ENCODE peak calls at places on chromosomes 5 and 9, in five cellular contexts. K is fibroblast of lung, L is psoas muscle, V is lung, E is HCT116. X is an unnamed sample.

GRCh38 chr9:114829686-114830085 is 23.8 kb upstream of the TNFSF15 start:
- DNase-seq in L (no peak), E (no peak), K (no peak), V (no peak), X (no peak)

GRCh38 chr5:69295088-69295754 is 37.4 kb downstream of the CCDC125 start:
- DNase-seq in K (peak; percentile 29), E (no peak), V (no peak), L (no peak), X (no peak)

GRCh38 chr5:172283020-172283861 is at the start of gene UBTD2:
- DNase-seq in L (peak; percentile 85), E (no peak), K (peak; percentile 76), V (peak; percentile 83), X (peak; percentile 74)

GRCh38 chr9:100602302-100602930 is 24.5 kb downstream of the CAVIN4 start:
- DNase-seq in L (no peak), E (peak; percentile 71), V (no peak), K (peak; percentile 59), X (no peak)

GRCh38 chr5:172188033-172188892 is at the start of gene STK10:
- DNase-seq in V (peak; percentile 91), E (peak; percentile 75), L (peak; percentile 93), K (peak; percentile 91), X (peak; percentile 85)

GRCh38 chr5:72387985-72388384 is 67.8 kb downstream of the PTCD2 start:
- DNase-seq in L (no peak), E (no peak), V (no peak), K (peak; percentile 69), X (no peak)

GRCh38 chr5:73126381-73126780 is 6.0 kb downstream of the TMEM171 start:
- DNase-seq in L (no peak), E (no peak), K (no peak), V (no peak), X (no peak)

GRCh38 chr5:96904054-96904931 is 28.0 kb downstream of the ERAP2 start:
- DNase-seq in K (peak; percentile 36), L (no peak), V (no peak), E (no peak), X (no peak)

GRCh38 chr5:9350301-9350797 is 195.5 kb downstream of the SEMA5A start:
- DNase-seq in K (no peak), L (no peak), V (no peak), E (no peak), X (no peak)

GRCh38 chr9:35891649-35892048 is 14.4 kb upstream of the HRCT1 start:
- DNase-seq in V (no peak), L (no peak), K (no peak), E (no peak), X (no peak)

GRCh38 chr5:12883395-12883794 is 979.1 kb upstream of the CTNND2 start:
- DNase-seq in K (no peak), V (no peak), E (no peak), L (no peak), X (no peak)

GRCh38 chr9:459491-460444 is 245.1 kb downstream of the DOCK8 start:
- DNase-seq in L (no peak), E (no peak), K (no peak), V (no peak), X (no peak)

GRCh38 chr9:109349431-109349846 is 28.6 kb upstream of the EPB41L4B start:
- DNase-seq in E (no peak), L (no peak), K (peak; percentile 89), V (no peak), X (no peak)

GRCh38 chr5:126594077-126594476 is 942 bp downstream of the ALDH7A1 start:
- DNase-seq in V (no peak), E (no peak), L (no peak), K (peak; percentile 20), X (no peak)

GRCh38 chr5:56299212-56299611 is 66.1 kb upstream of the ANKRD55 start:
- DNase-seq in V (no peak), K (no peak), E (no peak), L (no peak), X (no peak)

GRCh38 chr9:109972026-109973005 is 192.3 kb downstream of the PALM2AKAP2 start:
- DNase-seq in E (no peak), K (no peak), V (no peak), L (no peak), X (no peak)

GRCh38 chr5:95191330-95191729 is 93.6 kb downstream of the MCTP1 start:
- DNase-seq in K (no peak), E (no peak), V (no peak), L (no peak), X (no peak)

GRCh38 chr5:95812100-95812472 is 10.4 kb downstream of the GLRX start:
- DNase-seq in V (no peak), E (no peak), K (peak; percentile 85), L (peak; percentile 34), X (no peak)

GRCh38 chr5:115977988-115978387 is 15.7 kb downstream of the LVRN start:
- DNase-seq in K (peak; percentile 86), E (no peak), L (no peak), V (no peak), X (no peak)

GRCh38 chr5:140764177-140765020 is 21.5 kb upstream of the PCDHA1 start:
- DNase-seq in V (no peak), E (no peak), L (no peak), K (peak; percentile 3), X (no peak)

GRCh38 chr5:140767444-140767843 is 18.5 kb upstream of the PCDHA1 start:
- DNase-seq in V (no peak), L (no peak), E (no peak), K (no peak), X (no peak)
- H3K9me3 ChIP-seq in V (peaks cover 38% of the 10 kb centered on the region), L (peaks cover 83% of the 10 kb centered on the region), E (peaks cover 51% of the 10 kb centered on the region), K (no peaks in the 10 kb centered on the region), X (peaks cover 37% of the 10 kb centered on the region)

DNA sequence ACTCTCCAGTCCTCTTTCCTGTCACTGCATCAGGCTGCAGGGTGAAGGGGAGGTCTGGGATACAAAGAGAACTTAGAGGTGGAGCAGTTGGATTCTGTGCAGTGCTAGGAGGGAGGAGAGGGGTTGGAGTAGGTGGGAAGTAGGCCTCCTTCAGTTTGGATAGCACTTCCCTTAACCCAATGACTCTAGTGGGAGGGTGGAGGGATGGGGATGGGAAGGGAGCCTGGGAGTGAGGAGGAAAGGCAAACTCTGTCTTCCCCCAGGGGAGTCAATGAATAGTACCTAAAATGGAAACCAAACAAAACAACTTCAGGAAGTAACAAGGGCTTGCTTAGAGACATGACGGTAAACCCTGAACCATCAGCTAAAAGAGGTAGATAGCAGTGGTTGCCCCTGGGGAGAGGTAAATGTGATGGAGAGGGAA is 30.7 kb downstream of the GSN start:
- DNase-seq in V (no peak), E (no peak), L (no peak), K (no peak), X (no peak)
- H3K4me1 ChIP-seq in V (peaks cover 39% of the 10 kb centered on the region), E (peaks cover 29% of the 10 kb centered on the region), L (peaks cover 66% of the 10 kb centered on the region), K (peaks cover 11% of the 10 kb centered on the region), X (peaks cover 8% of the 10 kb centered on the region)

GRCh38 chr9:137156567-137157375 is 13.1 kb downstream of the LRRC26 start:
- DNase-seq in L (no peak), E (no peak), K (peak; percentile 44), V (no peak), X (peak; percentile 46)
- H3K4me3 ChIP-seq in L (no peak overlapping the region), E (no peak overlapping the region), K (peak overlapping the region; percentile 37), V (no peak overlapping the region), X (peak overlapping the region; percentile 41)

DNA sequence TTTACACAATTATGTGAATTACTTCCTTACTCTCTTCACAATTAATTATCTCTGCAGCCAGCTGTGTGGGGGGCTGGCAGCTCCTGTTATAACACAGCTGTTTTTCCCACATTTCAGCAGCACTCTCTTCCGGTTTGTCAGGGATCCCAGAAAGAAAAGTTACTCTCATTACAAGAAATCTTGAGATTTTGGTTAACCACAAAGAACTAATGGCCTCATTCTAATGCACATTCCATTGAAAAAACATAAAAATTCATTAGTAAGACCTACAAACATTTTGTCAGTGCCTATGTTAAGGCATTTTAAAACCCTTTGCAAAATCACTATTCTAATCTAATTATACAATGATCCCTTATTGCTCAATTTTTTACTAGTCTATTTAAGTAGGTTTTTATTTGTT is 64.1 kb downstream of the PDE4D start:
- DNase-seq in E (no peak), V (no peak), L (no peak), K (peak; percentile 90), X (no peak)
- H3K9me3 ChIP-seq in E (no peaks in the 10 kb centered on the region), V (no peaks in the 10 kb centered on the region), L (no peaks in the 10 kb centered on the region), K (no peaks in the 10 kb centered on the region), X (no peaks in the 10 kb centered on the region)

GRCh38 chr5:58016329-58016728 is 443.6 kb downstream of the PLK2 start:
- DNase-seq in L (no peak), E (no peak), V (no peak), K (peak; percentile 25), X (no peak)
- H3K4me1 ChIP-seq in L (peaks cover 9% of the 10 kb centered on the region), E (no peaks in the 10 kb centered on the region), V (peaks cover 3% of the 10 kb centered on the region), K (no peaks in the 10 kb centered on the region), X (no peaks in the 10 kb centered on the region)

GRCh38 chr5:153941265-153941664 is 97.4 kb downstream of the FAM114A2 start:
- DNase-seq in L (no peak), K (no peak), E (no peak), V (no peak), X (no peak)

GRCh38 chr5:153937661-153938060 is 101.0 kb downstream of the FAM114A2 start:
- DNase-seq in E (no peak), V (no peak), L (no peak), K (no peak), X (no peak)

GRCh38 chr5:153938131-153938842 is 100.4 kb downstream of the FAM114A2 start:
- DNase-seq in E (no peak), K (no peak), L (no peak), V (no peak), X (no peak)

DNA sequence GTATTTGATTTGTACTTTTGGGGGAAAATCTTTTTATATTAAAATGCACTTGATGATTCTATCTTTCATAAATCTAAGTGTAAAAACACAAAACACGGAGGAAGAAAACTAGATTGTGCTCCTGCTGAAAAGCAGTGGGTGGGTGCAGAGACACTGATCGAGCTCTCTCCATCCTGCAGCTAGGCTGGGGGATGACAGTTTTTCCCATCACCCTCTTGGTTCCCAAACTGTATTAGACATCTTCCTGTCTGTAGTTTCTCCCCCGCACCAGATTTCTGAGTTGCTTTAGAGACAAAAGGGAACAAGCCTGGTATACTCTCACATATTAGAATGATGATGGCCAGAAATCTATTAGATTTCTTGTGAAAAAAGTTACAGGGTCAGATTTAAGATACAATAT is 99.6 kb downstream of the FAM114A2 start:
- DNase-seq in L (no peak), K (no peak), V (no peak), E (no peak), X (no peak)
- H3K4me3 ChIP-seq in L (no peak overlapping the region), K (no peak overlapping the region), V (no peak overlapping the region), E (no peak overlapping the region), X (no peak overlapping the region)

DNA sequence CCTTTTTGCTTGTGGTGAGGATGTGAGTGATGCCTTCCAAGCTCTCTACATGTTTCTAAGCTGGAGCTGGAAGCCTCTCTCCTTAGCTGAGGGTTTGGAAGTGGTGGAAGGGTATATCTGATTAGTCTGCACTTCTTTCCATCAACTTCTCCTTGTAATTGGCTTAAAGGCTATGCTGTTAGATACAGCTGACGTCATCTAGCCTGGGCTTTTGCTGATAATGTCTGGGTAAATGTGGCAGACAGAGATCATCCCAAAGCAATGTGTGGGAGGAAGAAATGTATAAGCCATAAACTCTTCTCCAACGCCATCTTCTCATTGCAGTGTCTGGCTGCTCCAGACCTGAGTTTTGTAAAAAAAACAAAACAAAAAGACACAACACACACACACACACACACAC is 29.3 kb downstream of the ZNF354C start:
- DNase-seq in K (no peak), V (no peak), E (no peak), L (no peak), X (no peak)
- H3K9me3 ChIP-seq in K (no peaks in the 10 kb centered on the region), V (peaks cover 40% of the 10 kb centered on the region), E (peaks cover 7% of the 10 kb centered on the region), L (peaks cover 96% of the 10 kb centered on the region), X (peaks cover 40% of the 10 kb centered on the region)

X was measured in CD8-positive, alpha-beta memory T cell.